ENCODE peak calls at places on chromosomes 16 and 17, in four cellular contexts. One of them, this sample, is unnamed.
A peak's percentile ranks its signal among the peaks of the same experiment; 100 is the strongest.

GRCh38 chr17:65365209-65365608 is 196.2 kb downstream of the AXIN2 start:
- DNase-seq in Peyer's patch: no peak
- DNase-seq in IMR-90: no peak
- DNase-seq in HEK293T: no peak
- DNase-seq in this sample: no peak

GRCh38 chr17:75704963-75705875 is 16.0 kb upstream of the ITGB4 start:
- DNase-seq in IMR-90: no peak
- DNase-seq in Peyer's patch: no peak
- DNase-seq in HEK293T: no peak
- DNase-seq in this sample: no peak

GRCh38 chr16:70472786-70473433 is 18.5 kb downstream of the FCSK start:
- DNase-seq in IMR-90: no peak
- DNase-seq in Peyer's patch: no peak
- DNase-seq in HEK293T: no peak
- DNase-seq in this sample: no peak

GRCh38 chr16:54987081-54987480 is 56.4 kb downstream of the IRX5 start:
- DNase-seq in HEK293T: no peak
- DNase-seq in IMR-90: no peak
- DNase-seq in Peyer's patch: no peak
- DNase-seq in this sample: no peak

GRCh38 chr16:54712866-54713265 is 217.8 kb upstream of the IRX5 start:
- DNase-seq in HEK293T: no peak
- DNase-seq in Peyer's patch: no peak
- DNase-seq in IMR-90: no peak
- DNase-seq in this sample: peak; percentile 70

GRCh38 chr17:81256616-81257015 is 17.5 kb downstream of the NDUFAF8 start:
- DNase-seq in Peyer's patch: no peak
- DNase-seq in IMR-90: peak; percentile 79
- DNase-seq in HEK293T: no peak
- DNase-seq in this sample: no peak

GRCh38 chr16:87506423-87507350 is 13.9 kb upstream of the ZCCHC14 start:
- DNase-seq in HEK293T: no peak
- DNase-seq in Peyer's patch: no peak
- DNase-seq in IMR-90: no peak
- DNase-seq in this sample: no peak

GRCh38 chr16:87608400-87608985 is 6.2 kb downstream of the JPH3 start:
- DNase-seq in IMR-90: peak; percentile 52
- DNase-seq in Peyer's patch: no peak
- DNase-seq in HEK293T: peak; percentile 77
- DNase-seq in this sample: no peak

GRCh38 chr17:45131616-45132301 is 556 bp downstream of the PLCD3 start:
- DNase-seq in HEK293T: peak; percentile 63
- DNase-seq in Peyer's patch: no peak
- DNase-seq in IMR-90: no peak
- DNase-seq in this sample: peak; percentile 77

GRCh38 chr16:27429330-27429871 is 27.4 kb downstream of the IL21R start:
- DNase-seq in HEK293T: no peak
- DNase-seq in Peyer's patch: no peak
- DNase-seq in IMR-90: no peak
- DNase-seq in this sample: no peak

GRCh38 chr17:49695698-49696232 is 12.0 kb downstream of the SLC35B1 start:
- DNase-seq in Peyer's patch: no peak
- DNase-seq in HEK293T: no peak
- DNase-seq in IMR-90: no peak
- DNase-seq in this sample: no peak

GRCh38 chr17:43900858-43901754 is 6.2 kb downstream of the MPP2 start:
- DNase-seq in IMR-90: no peak
- DNase-seq in HEK293T: no peak
- DNase-seq in Peyer's patch: no peak
- DNase-seq in this sample: no peak

GRCh38 chr17:74369665-74370490 is 2.6 kb downstream of the GPR142 start:
- DNase-seq in HEK293T: no peak
- DNase-seq in Peyer's patch: no peak
- DNase-seq in IMR-90: no peak
- DNase-seq in this sample: no peak

GRCh38 chr17:42273474-42274272 is 2.5 kb downstream of the STAT5B start:
- DNase-seq in IMR-90: no peak
- DNase-seq in HEK293T: no peak
- DNase-seq in Peyer's patch: no peak
- DNase-seq in this sample: no peak

GRCh38 chr16:14193316-14193871 is 122.3 kb downstream of the MRTFB start:
- DNase-seq in HEK293T: no peak
- DNase-seq in Peyer's patch: peak; percentile 51
- DNase-seq in IMR-90: no peak
- DNase-seq in this sample: no peak

GRCh38 chr17:58666858-58667267 is 25.0 kb downstream of the TEX14 start:
- DNase-seq in HEK293T: no peak
- DNase-seq in IMR-90: peak; percentile 79
- DNase-seq in Peyer's patch: peak; percentile 57
- DNase-seq in this sample: no peak

GRCh38 chr17:48427598-48427997 is 2.4 kb downstream of the SKAP1 start:
- DNase-seq in HEK293T: no peak
- DNase-seq in Peyer's patch: peak; percentile 62
- DNase-seq in IMR-90: no peak
- DNase-seq in this sample: no peak

GRCh38 chr17:56679148-56679766 is 85.8 kb downstream of the NOG start:
- DNase-seq in IMR-90: peak; percentile 56
- DNase-seq in Peyer's patch: no peak
- DNase-seq in HEK293T: peak; percentile 62
- DNase-seq in this sample: no peak

GRCh38 chr17:61478026-61478789 is 26.0 kb downstream of the TBX4 start:
- DNase-seq in IMR-90: peak; percentile 24
- DNase-seq in Peyer's patch: no peak
- DNase-seq in HEK293T: no peak
- DNase-seq in this sample: no peak

GRCh38 chr17:491086-492014 is 138.7 kb upstream of the RPH3AL start:
- DNase-seq in Peyer's patch: no peak
- DNase-seq in IMR-90: peak; percentile 69
- DNase-seq in HEK293T: peak; percentile 61
- DNase-seq in this sample: peak; percentile 33

GRCh38 chr16:87165151-87165550 is 152.0 kb downstream of the C16orf95 start:
- DNase-seq in Peyer's patch: no peak
- DNase-seq in HEK293T: no peak
- DNase-seq in IMR-90: no peak
- DNase-seq in this sample: no peak

GRCh38 chr17:38864636-38865398 is 5.0 kb upstream of the LASP1 start:
- DNase-seq in HEK293T: no peak
- DNase-seq in IMR-90: peak; percentile 54
- DNase-seq in Peyer's patch: no peak
- DNase-seq in this sample: no peak

GRCh38 chr16:28040039-28040438 is 23.5 kb downstream of the GSG1L start:
- DNase-seq in Peyer's patch: no peak
- DNase-seq in IMR-90: no peak
- DNase-seq in HEK293T: no peak
- DNase-seq in this sample: no peak

GRCh38 chr17:9150407-9151090 is 129.2 kb downstream of the NTN1 start:
- DNase-seq in Peyer's patch: no peak
- DNase-seq in IMR-90: peak; percentile 1
- DNase-seq in HEK293T: no peak
- DNase-seq in this sample: no peak

GRCh38 chr16:23578096-23578830 is 17.9 kb downstream of the NDUFAB1 start:
- DNase-seq in Peyer's patch: no peak
- DNase-seq in IMR-90: peak; percentile 24
- DNase-seq in HEK293T: no peak
- DNase-seq in this sample: no peak

GRCh38 chr16:79571753-79572544 is 28.6 kb downstream of the MAF start:
- DNase-seq in Peyer's patch: no peak
- DNase-seq in IMR-90: no peak
- DNase-seq in HEK293T: no peak
- DNase-seq in this sample: no peak

GRCh38 chr17:11557727-11558452 is 40.4 kb upstream of the DNAH9 start:
- DNase-seq in HEK293T: no peak
- DNase-seq in Peyer's patch: no peak
- DNase-seq in IMR-90: no peak
- DNase-seq in this sample: no peak

GRCh38 chr16:8374586-8374985 is 215.7 kb downstream of the TMEM114 start:
- DNase-seq in HEK293T: no peak
- DNase-seq in Peyer's patch: no peak
- DNase-seq in IMR-90: no peak
- DNase-seq in this sample: no peak

GRCh38 chr17:48153711-48154642 is 46.4 kb downstream of the SNX11 start:
- DNase-seq in HEK293T: peak; percentile 63
- DNase-seq in IMR-90: peak; percentile 54
- DNase-seq in Peyer's patch: no peak
- DNase-seq in this sample: peak; percentile 74

GRCh38 chr17:11122908-11123307 is 118.1 kb upstream of the SHISA6 start:
- DNase-seq in Peyer's patch: no peak
- DNase-seq in IMR-90: no peak
- DNase-seq in HEK293T: no peak
- DNase-seq in this sample: no peak

GRCh38 chr16:31453255-31454204 is 5.8 kb upstream of the ARMC5 start:
- DNase-seq in IMR-90: peak; percentile 36
- DNase-seq in HEK293T: no peak
- DNase-seq in Peyer's patch: no peak
- DNase-seq in this sample: no peak

GRCh38 chr16:10466861-10467260 is 81.0 kb downstream of the ATF7IP2 start:
- DNase-seq in IMR-90: no peak
- DNase-seq in Peyer's patch: no peak
- DNase-seq in HEK293T: no peak
- DNase-seq in this sample: no peak

GRCh38 chr17:17510456-17511292 is 14.5 kb upstream of the RASD1 start:
- DNase-seq in HEK293T: no peak
- DNase-seq in IMR-90: no peak
- DNase-seq in Peyer's patch: no peak
- DNase-seq in this sample: no peak

GRCh38 chr17:83180264-83180995 is 101.0 kb downstream of the METRNL start:
- DNase-seq in HEK293T: no peak
- DNase-seq in Peyer's patch: peak; percentile 8
- DNase-seq in IMR-90: no peak
- DNase-seq in this sample: peak; percentile 7

GRCh38 chr16:22671301-22672076 is 142.5 kb upstream of the HS3ST2 start:
- DNase-seq in Peyer's patch: no peak
- DNase-seq in HEK293T: no peak
- DNase-seq in IMR-90: peak; percentile 18
- DNase-seq in this sample: no peak

GRCh38 chr16:80806957-80807356 is 2.6 kb upstream of the CDYL2 start:
- DNase-seq in HEK293T: no peak
- DNase-seq in Peyer's patch: no peak
- DNase-seq in IMR-90: peak; percentile 69
- DNase-seq in this sample: no peak

GRCh38 chr16:21599994-21600773 is 807 bp downstream of the METTL9 start:
- DNase-seq in IMR-90: peak; percentile 46
- DNase-seq in HEK293T: peak; percentile 54
- DNase-seq in Peyer's patch: peak; percentile 23
- DNase-seq in this sample: no peak

GRCh38 chr16:75379911-75380847 is 53.1 kb downstream of the CFDP1 start:
- DNase-seq in IMR-90: no peak
- DNase-seq in Peyer's patch: peak; percentile 66
- DNase-seq in HEK293T: no peak
- DNase-seq in this sample: no peak

GRCh38 chr16:85522842-85523601 is 90.1 kb upstream of the GSE1 start:
- DNase-seq in Peyer's patch: no peak
- DNase-seq in HEK293T: no peak
- DNase-seq in IMR-90: peak; percentile 24
- DNase-seq in this sample: peak; percentile 59

This sample was measured in WERI-Rb-1.